ENCODE peak calls at places on chromosomes 2 and 18, in five cellular contexts. X, D, E, L and K are unnamed samples.

GRCh38 chr2:5077479-5078089 is 614.6 kb upstream of the SOX11 start:
- DNase-seq in X (no peak), D (no peak), E (no peak), L (no peak), K (no peak)

GRCh38 chr18:48827321-48828200 is 123.2 kb downstream of the SMAD7 start:
- DNase-seq in X (peak), D (peak), E (no peak), L (no peak), K (peak)

GRCh38 chr18:36950282-36950681 is 121.4 kb downstream of the KIAA1328 start:
- DNase-seq in X (no peak), D (no peak), E (no peak), L (no peak), K (no peak)

GRCh38 chr2:222447144-222447543 is 22.8 kb downstream of the SGPP2 start:
- DNase-seq in X (no peak), D (no peak), E (peak), L (no peak), K (no peak)

GRCh38 chr2:233381013-233381995 is 27.0 kb downstream of the DGKD start:
- DNase-seq in X (no peak), D (no peak), E (peak), L (no peak), K (no peak)

GRCh38 chr2:237603718-237604362 is 13.3 kb upstream of the RAB17 start:
- DNase-seq in X (peak), D (no peak), E (peak), L (no peak), K (no peak)

GRCh38 chr2:18949871-18950597 is 360.7 kb upstream of the NT5C1B start:
- DNase-seq in X (peak), D (no peak), E (no peak), L (peak), K (peak)

GRCh38 chr2:227748079-227748478 is 2.4 kb downstream of the SCYGR8 start:
- DNase-seq in X (no peak), D (peak), E (peak), L (no peak), K (no peak)

GRCh38 chr2:73868204-73868978 is 24.4 kb upstream of the ACTG2 start:
- DNase-seq in X (no peak), D (no peak), E (no peak), L (no peak), K (no peak)

GRCh38 chr18:41881285-41881684 is 73.7 kb upstream of the PIK3C3 start:
- DNase-seq in X (peak), D (no peak), E (no peak), L (no peak), K (no peak)

GRCh38 chr2:67462741-67463496 is 65.8 kb downstream of the ETAA1 start:
- DNase-seq in X (no peak), D (no peak), E (no peak), L (no peak), K (no peak)

GRCh38 chr2:127398239-127398590 is 10.4 kb upstream of the MAP3K2 start:
- DNase-seq in X (peak), D (no peak), E (peak), L (peak), K (peak)

GRCh38 chr2:209549589-209549988 is 125.7 kb downstream of the MAP2 start:
- DNase-seq in X (no peak), D (no peak), E (peak), L (no peak), K (no peak)

GRCh38 chr18:33097126-33097525 is 324.3 kb upstream of the KLHL14 start:
- DNase-seq in X (no peak), D (no peak), E (no peak), L (no peak), K (peak)

GRCh38 chr18:49613741-49614151 is 51.9 kb downstream of the LIPG start:
- DNase-seq in X (no peak), D (no peak), E (no peak), L (peak), K (no peak)

GRCh38 chr2:220224711-220225519 is 597.5 kb downstream of the SLC4A3 start:
- DNase-seq in X (peak), D (no peak), E (no peak), L (no peak), K (no peak)

GRCh38 chr2:232473467-232473890 is 14.2 kb downstream of the ECEL1 start:
- DNase-seq in X (no peak), D (peak), E (no peak), L (peak), K (no peak)

GRCh38 chr2:11407413-11407812 is 58.5 kb downstream of the E2F6 start:
- DNase-seq in X (no peak), D (no peak), E (no peak), L (no peak), K (no peak)

GRCh38 chr2:38750011-38750792 is 959 bp downstream of the SRSF7 start:
- DNase-seq in X (peak), D (peak), E (peak), L (peak), K (peak)

GRCh38 chr2:63962186-63962585 is 57.0 kb downstream of the VPS54 start:
- DNase-seq in X (no peak), D (no peak), E (no peak), L (no peak), K (peak)

GRCh38 chr2:60476206-60476946 is 77.1 kb downstream of the BCL11A start:
- DNase-seq in X (no peak), D (no peak), E (no peak), L (no peak), K (no peak)

GRCh38 chr18:77000527-77000926 is 132.1 kb downstream of the MBP start:
- DNase-seq in X (peak), D (peak), E (peak), L (peak), K (peak)

GRCh38 chr2:69213201-69213600 is 173.8 kb downstream of the GFPT1 start:
- DNase-seq in X (no peak), D (no peak), E (no peak), L (no peak), K (no peak)

GRCh38 chr2:222693837-222694236 is 22.4 kb downstream of the MOGAT1 start:
- DNase-seq in X (no peak), D (no peak), E (peak), L (no peak), K (peak)

GRCh38 chr2:207490441-207490840 is 39.3 kb upstream of the CREB1 start:
- DNase-seq in X (no peak), D (no peak), E (no peak), L (no peak), K (no peak)

GRCh38 chr2:178800510-178800909 is 6.7 kb downstream of the TTN start:
- DNase-seq in X (no peak), D (no peak), E (no peak), L (no peak), K (no peak)

GRCh38 chr2:19644763-19645162 is 257.0 kb downstream of the TTC32 start:
- DNase-seq in X (no peak), D (no peak), E (no peak), L (no peak), K (no peak)

GRCh38 chr18:21742323-21742687 is 1.7 kb downstream of the MIB1 start:
- DNase-seq in X (no peak), D (no peak), E (peak), L (no peak), K (peak)

GRCh38 chr2:9187620-9188214 is 18.9 kb upstream of the ASAP2 start:
- DNase-seq in X (no peak), D (no peak), E (no peak), L (no peak), K (no peak)

GRCh38 chr2:232333361-232334135 is 45.0 kb upstream of the ALPP start:
- DNase-seq in X (no peak), D (no peak), E (peak), L (no peak), K (no peak)

GRCh38 chr2:217246108-217246507 is 386.2 kb upstream of the TNP1 start:
- DNase-seq in X (no peak), D (no peak), E (no peak), L (no peak), K (no peak)

GRCh38 chr2:218168635-218169462 is 2.1 kb upstream of the CXCR1 start:
- DNase-seq in X (peak), D (peak), E (peak), L (peak), K (peak)

GRCh38 chr18:59145055-59145454 is 5.4 kb downstream of the SEC11C start:
- DNase-seq in X (no peak), D (no peak), E (no peak), L (no peak), K (no peak)

GRCh38 chr2:1803217-1804115 is 59.2 kb upstream of the PXDN start:
- DNase-seq in X (no peak), D (no peak), E (no peak), L (no peak), K (no peak)

GRCh38 chr2:182047544-182047943 is 61.9 kb downstream of the PPP1R1C start:
- DNase-seq in X (no peak), D (no peak), E (no peak), L (no peak), K (no peak)